ENCODE peak calls at places on chromosomes 16 and 17, in six cellular contexts. One of them, this sample, is unnamed.

GRCh38 chr17:78879679-78880186 is 23.3 kb downstream of the CEP295NL start:
- DNase-seq in cardiac septum: peak; percentile 89
- DNase-seq in NCI-H2029: no peak
- DNase-seq in mammary epithelial cell: peak; percentile 13
- DNase-seq in glutamatergic neuron: no peak
- DNase-seq in EL: peak; percentile 96
- DNase-seq in this sample: peak; percentile 52

GRCh38 chr17:39461911-39462641 is 790 bp downstream of the CDK12 start:
- DNase-seq in cardiac septum: peak; percentile 77
- DNase-seq in glutamatergic neuron: no peak
- DNase-seq in NCI-H2029: peak; percentile 2
- DNase-seq in mammary epithelial cell: peak; percentile 23
- DNase-seq in EL: no peak
- DNase-seq in this sample: peak; percentile 29

GRCh38 chr17:63646492-63646815 is 24.2 kb downstream of the MAP3K3 start:
- DNase-seq in glutamatergic neuron: no peak
- DNase-seq in mammary epithelial cell: no peak
- DNase-seq in cardiac septum: no peak
- DNase-seq in NCI-H2029: no peak
- DNase-seq in EL: no peak
- DNase-seq in this sample: no peak

GRCh38 chr17:82808921-82809905 is 30.6 kb downstream of the ZNF750 start:
- DNase-seq in EL: no peak
- DNase-seq in NCI-H2029: peak; percentile 34
- DNase-seq in mammary epithelial cell: no peak
- DNase-seq in cardiac septum: no peak
- DNase-seq in glutamatergic neuron: no peak
- DNase-seq in this sample: no peak

GRCh38 chr16:56927471-56927870 is 4.5 kb upstream of the HERPUD1 start:
- DNase-seq in mammary epithelial cell: no peak
- DNase-seq in NCI-H2029: no peak
- DNase-seq in EL: no peak
- DNase-seq in cardiac septum: no peak
- DNase-seq in glutamatergic neuron: no peak
- DNase-seq in this sample: no peak

GRCh38 chr16:4309833-4310266 is 6.0 kb upstream of the GLIS2 start:
- DNase-seq in mammary epithelial cell: no peak
- DNase-seq in glutamatergic neuron: peak; percentile 65
- DNase-seq in EL: peak; percentile 79
- DNase-seq in NCI-H2029: no peak
- DNase-seq in cardiac septum: peak; percentile 88
- DNase-seq in this sample: peak; percentile 79

GRCh38 chr17:49997773-49998703 is 3.0 kb upstream of the DLX3 start:
- DNase-seq in NCI-H2029: peak; percentile 78
- DNase-seq in EL: peak; percentile 87
- DNase-seq in glutamatergic neuron: peak; percentile 87
- DNase-seq in cardiac septum: peak; percentile 65
- DNase-seq in mammary epithelial cell: peak; percentile 68
- DNase-seq in this sample: peak; percentile 67

GRCh38 chr17:57481901-57482300 is 225.6 kb downstream of the MSI2 start:
- DNase-seq in EL: peak; percentile 98
- DNase-seq in cardiac septum: no peak
- DNase-seq in glutamatergic neuron: no peak
- DNase-seq in mammary epithelial cell: peak; percentile 15
- DNase-seq in NCI-H2029: no peak
- DNase-seq in this sample: peak; percentile 63

GRCh38 chr17:50423553-50424159 is 2.4 kb upstream of the ACSF2 start:
- DNase-seq in mammary epithelial cell: peak; percentile 89
- DNase-seq in cardiac septum: no peak
- DNase-seq in EL: peak; percentile 99
- DNase-seq in NCI-H2029: peak; percentile 18
- DNase-seq in glutamatergic neuron: no peak
- DNase-seq in this sample: peak; percentile 72

GRCh38 chr16:89596061-89596689 is 17.3 kb upstream of the DPEP1 start:
- DNase-seq in mammary epithelial cell: no peak
- DNase-seq in NCI-H2029: no peak
- DNase-seq in glutamatergic neuron: peak; percentile 8
- DNase-seq in cardiac septum: no peak
- DNase-seq in EL: no peak
- DNase-seq in this sample: no peak

GRCh38 chr16:19092653-19093410 is 20.9 kb upstream of the ITPRIPL2 start:
- DNase-seq in NCI-H2029: no peak
- DNase-seq in EL: no peak
- DNase-seq in glutamatergic neuron: no peak
- DNase-seq in cardiac septum: no peak
- DNase-seq in mammary epithelial cell: no peak
- DNase-seq in this sample: no peak

GRCh38 chr17:7436556-7437368 is 1.5 kb downstream of the TMEM102 start:
- DNase-seq in EL: peak; percentile 80
- DNase-seq in glutamatergic neuron: peak; percentile 88
- DNase-seq in cardiac septum: peak; percentile 91
- DNase-seq in NCI-H2029: peak; percentile 60
- DNase-seq in mammary epithelial cell: peak; percentile 88
- DNase-seq in this sample: peak; percentile 64

GRCh38 chr16:10494343-10495030 is 85.9 kb downstream of the EMP2 start:
- DNase-seq in NCI-H2029: no peak
- DNase-seq in cardiac septum: no peak
- DNase-seq in glutamatergic neuron: no peak
- DNase-seq in EL: no peak
- DNase-seq in mammary epithelial cell: no peak
- DNase-seq in this sample: no peak

GRCh38 chr17:75317671-75318070 is 28.4 kb upstream of the SLC25A19 start:
- DNase-seq in cardiac septum: no peak
- DNase-seq in EL: no peak
- DNase-seq in mammary epithelial cell: no peak
- DNase-seq in glutamatergic neuron: no peak
- DNase-seq in NCI-H2029: no peak
- DNase-seq in this sample: no peak

GRCh38 chr17:40349477-40350409 is 14.8 kb downstream of the GJD3 start:
- DNase-seq in mammary epithelial cell: peak; percentile 98
- DNase-seq in cardiac septum: no peak
- DNase-seq in glutamatergic neuron: peak; percentile 31
- DNase-seq in NCI-H2029: no peak
- DNase-seq in EL: no peak
- DNase-seq in this sample: no peak

This sample was measured in renal cortical epithelial cell.